ENCODE peak calls at places on chromosome 19, in five cellular contexts. One of them, this sample, is unnamed.

GRCh38 chr19:53808710-53809125 is 15.4 kb downstream of the NLRP12 start:
- DNase-seq in retinal pigment epithelial cell: no peak
- DNase-seq in GM20000: no peak
- DNase-seq in GM12865: no peak
- DNase-seq in activated B cell treated with CpG ODN at 0.5 μM for 24 hours: no peak
- DNase-seq in this sample: no peak

GRCh38 chr19:51727349-51727880 is 3.6 kb upstream of the HAS1 start:
- DNase-seq in retinal pigment epithelial cell: no peak
- DNase-seq in activated B cell treated with CpG ODN at 0.5 μM for 24 hours: no peak
- DNase-seq in GM12865: no peak
- DNase-seq in GM20000: no peak
- DNase-seq in this sample: no peak

GRCh38 chr19:55082023-55082851 is 6.6 kb downstream of the EPS8L1 start:
- DNase-seq in GM20000: peak
- DNase-seq in activated B cell treated with CpG ODN at 0.5 μM for 24 hours: no peak
- DNase-seq in retinal pigment epithelial cell: no peak
- DNase-seq in GM12865: peak
- DNase-seq in this sample: no peak

GRCh38 chr19:56333506-56333905 is 18.9 kb upstream of the ZSCAN5A start:
- DNase-seq in retinal pigment epithelial cell: peak
- DNase-seq in activated B cell treated with CpG ODN at 0.5 μM for 24 hours: no peak
- DNase-seq in GM20000: peak
- DNase-seq in GM12865: peak
- DNase-seq in this sample: peak

GRCh38 chr19:3118232-3119070 is 17.4 kb upstream of the GNA15 start:
- DNase-seq in GM12865: no peak
- DNase-seq in retinal pigment epithelial cell: no peak
- DNase-seq in GM20000: no peak
- DNase-seq in activated B cell treated with CpG ODN at 0.5 μM for 24 hours: no peak
- DNase-seq in this sample: no peak

GRCh38 chr19:19488041-19488874 is 27.1 kb downstream of the TSSK6 start:
- DNase-seq in activated B cell treated with CpG ODN at 0.5 μM for 24 hours: no peak
- DNase-seq in GM12865: no peak
- DNase-seq in retinal pigment epithelial cell: no peak
- DNase-seq in GM20000: no peak
- DNase-seq in this sample: no peak

GRCh38 chr19:11649941-11650340 is 52.7 kb downstream of the ZNF627 start:
- DNase-seq in activated B cell treated with CpG ODN at 0.5 μM for 24 hours: no peak
- DNase-seq in GM12865: no peak
- DNase-seq in GM20000: no peak
- DNase-seq in retinal pigment epithelial cell: no peak
- DNase-seq in this sample: no peak

GRCh38 chr19:10243606-10244005 is 8.4 kb upstream of the MRPL4 start:
- DNase-seq in activated B cell treated with CpG ODN at 0.5 μM for 24 hours: no peak
- DNase-seq in GM20000: no peak
- DNase-seq in retinal pigment epithelial cell: no peak
- DNase-seq in GM12865: no peak
- DNase-seq in this sample: no peak

GRCh38 chr19:12985049-12985776 is 10.1 kb upstream of the NFIX start:
- DNase-seq in activated B cell treated with CpG ODN at 0.5 μM for 24 hours: no peak
- DNase-seq in GM12865: peak
- DNase-seq in retinal pigment epithelial cell: no peak
- DNase-seq in GM20000: no peak
- DNase-seq in this sample: no peak

GRCh38 chr19:16581145-16581970 is 9.1 kb upstream of the SLC35E1 start:
- DNase-seq in GM12865: peak
- DNase-seq in retinal pigment epithelial cell: no peak
- DNase-seq in activated B cell treated with CpG ODN at 0.5 μM for 24 hours: no peak
- DNase-seq in GM20000: no peak
- DNase-seq in this sample: no peak

GRCh38 chr19:4081441-4082129 is 14.9 kb upstream of the ZBTB7A start:
- DNase-seq in retinal pigment epithelial cell: no peak
- DNase-seq in GM20000: no peak
- DNase-seq in GM12865: no peak
- DNase-seq in activated B cell treated with CpG ODN at 0.5 μM for 24 hours: no peak
- DNase-seq in this sample: no peak

GRCh38 chr19:14370169-14370998 is 10.9 kb upstream of the ADGRE5 start:
- DNase-seq in GM12865: peak
- DNase-seq in GM20000: no peak
- DNase-seq in retinal pigment epithelial cell: no peak
- DNase-seq in activated B cell treated with CpG ODN at 0.5 μM for 24 hours: peak
- DNase-seq in this sample: peak

GRCh38 chr19:46579286-46579944 is 21.7 kb upstream of the CALM3 start:
- DNase-seq in GM20000: peak
- DNase-seq in GM12865: peak
- DNase-seq in retinal pigment epithelial cell: no peak
- DNase-seq in activated B cell treated with CpG ODN at 0.5 μM for 24 hours: no peak
- DNase-seq in this sample: peak

GRCh38 chr19:56189785-56190184 is 7.8 kb downstream of the ZSCAN5B start:
- DNase-seq in GM12865: peak
- DNase-seq in retinal pigment epithelial cell: no peak
- DNase-seq in activated B cell treated with CpG ODN at 0.5 μM for 24 hours: no peak
- DNase-seq in GM20000: no peak
- DNase-seq in this sample: no peak

GRCh38 chr19:46972301-46972700 is 47.3 kb upstream of the NPAS1 start:
- DNase-seq in retinal pigment epithelial cell: no peak
- DNase-seq in GM20000: no peak
- DNase-seq in activated B cell treated with CpG ODN at 0.5 μM for 24 hours: no peak
- DNase-seq in GM12865: no peak
- DNase-seq in this sample: no peak

GRCh38 chr19:7762719-7763293 is at the start of gene CLEC4M:
- DNase-seq in GM20000: no peak
- DNase-seq in activated B cell treated with CpG ODN at 0.5 μM for 24 hours: no peak
- DNase-seq in retinal pigment epithelial cell: no peak
- DNase-seq in GM12865: no peak
- DNase-seq in this sample: no peak

GRCh38 chr19:11425719-11426457 is 6.8 kb upstream of the RGL3 start:
- DNase-seq in activated B cell treated with CpG ODN at 0.5 μM for 24 hours: no peak
- DNase-seq in retinal pigment epithelial cell: no peak
- DNase-seq in GM20000: no peak
- DNase-seq in GM12865: no peak
- DNase-seq in this sample: peak

DNA sequence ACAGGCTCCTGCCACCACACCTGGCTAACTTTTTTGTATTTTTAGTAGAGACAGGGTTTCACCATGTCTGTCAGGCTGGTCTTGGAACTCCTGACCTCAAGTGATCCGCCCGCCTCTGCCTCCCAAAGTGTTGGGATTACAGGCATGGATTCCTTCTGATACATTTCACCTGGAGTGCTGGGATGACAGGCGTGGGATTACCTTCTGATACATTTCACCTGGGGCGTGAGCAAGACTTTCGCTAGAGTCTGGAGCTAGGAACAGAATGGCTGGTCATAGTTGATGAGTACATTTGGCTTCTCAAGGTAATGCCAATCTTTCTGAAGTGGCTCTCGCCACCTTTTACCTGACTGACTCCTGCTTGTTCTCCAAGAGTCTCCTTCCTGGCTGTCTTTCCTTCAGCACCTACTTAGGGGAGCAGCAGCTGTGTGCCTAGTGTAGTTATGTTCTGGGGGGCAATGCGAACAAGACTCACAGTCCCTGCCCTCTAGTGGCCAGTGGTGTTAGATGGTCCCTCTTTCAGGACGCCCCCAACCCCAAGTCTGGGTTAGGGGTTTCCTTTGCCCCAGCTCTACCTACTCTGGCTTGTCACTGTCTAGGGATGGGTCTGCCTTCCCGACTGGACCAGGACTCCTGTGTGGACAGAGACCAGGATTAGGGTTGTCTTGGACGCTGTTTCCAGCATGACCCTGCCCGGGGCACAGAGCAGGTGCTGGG is 19.3 kb downstream of the PPP1R37 start:
- DNase-seq in retinal pigment epithelial cell: no peak
- DNase-seq in GM20000: no peak
- DNase-seq in GM12865: no peak
- DNase-seq in activated B cell treated with CpG ODN at 0.5 μM for 24 hours: no peak
- DNase-seq in this sample: no peak
- TF ChIP-seq CTCF in retinal pigment epithelial cell: peak
- TF ChIP-seq CTCF in GM20000: no peak
- TF ChIP-seq CTCF in GM12865: no peak
- TF ChIP-seq CTCF in activated B cell treated with CpG ODN at 0.5 μM for 24 hours: no peak
- TF ChIP-seq CTCF in this sample: no peak

GRCh38 chr19:40570313-40571004 is 6.2 kb upstream of the SHKBP1 start:
- DNase-seq in GM20000: peak
- DNase-seq in GM12865: peak
- DNase-seq in activated B cell treated with CpG ODN at 0.5 μM for 24 hours: peak
- DNase-seq in retinal pigment epithelial cell: peak
- DNase-seq in this sample: peak
- TF ChIP-seq CTCF in GM20000: no peak
- TF ChIP-seq CTCF in GM12865: no peak
- TF ChIP-seq CTCF in activated B cell treated with CpG ODN at 0.5 μM for 24 hours: no peak
- TF ChIP-seq CTCF in retinal pigment epithelial cell: no peak
- TF ChIP-seq CTCF in this sample: peak

GRCh38 chr19:41431426-41432386 is 4.5 kb upstream of the B3GNT8 start:
- DNase-seq in GM12865: peak
- DNase-seq in GM20000: no peak
- DNase-seq in retinal pigment epithelial cell: no peak
- DNase-seq in activated B cell treated with CpG ODN at 0.5 μM for 24 hours: no peak
- DNase-seq in this sample: no peak
- TF ChIP-seq CTCF in GM12865: peak
- TF ChIP-seq CTCF in GM20000: no peak
- TF ChIP-seq CTCF in retinal pigment epithelial cell: peak
- TF ChIP-seq CTCF in activated B cell treated with CpG ODN at 0.5 μM for 24 hours: no peak
- TF ChIP-seq CTCF in this sample: peak

DNA sequence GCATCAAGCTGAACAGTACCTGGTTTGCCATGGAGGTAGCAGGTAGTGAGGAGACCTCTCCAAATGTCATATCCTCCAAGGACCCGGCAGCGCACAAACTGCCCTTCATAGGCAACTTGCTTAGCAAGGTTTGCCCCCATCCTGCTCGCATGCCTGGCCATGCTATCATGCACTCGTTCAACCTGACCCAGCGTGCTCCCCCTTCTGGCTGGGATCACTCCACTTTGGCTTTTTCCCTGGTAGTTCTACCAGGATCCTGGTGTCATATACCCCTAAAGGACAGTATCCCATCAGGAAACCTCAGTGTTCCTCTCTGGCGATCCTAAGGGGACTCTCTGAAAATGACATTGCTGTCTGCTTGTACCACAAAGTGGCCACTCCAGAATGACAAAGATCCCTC is 38.6 kb upstream of the ZNF30 start:
- DNase-seq in retinal pigment epithelial cell: no peak
- DNase-seq in activated B cell treated with CpG ODN at 0.5 μM for 24 hours: no peak
- DNase-seq in GM12865: no peak
- DNase-seq in GM20000: no peak
- DNase-seq in this sample: no peak
- TF ChIP-seq CTCF in retinal pigment epithelial cell: no peak
- TF ChIP-seq CTCF in activated B cell treated with CpG ODN at 0.5 μM for 24 hours: no peak
- TF ChIP-seq CTCF in GM12865: no peak
- TF ChIP-seq CTCF in GM20000: no peak
- TF ChIP-seq CTCF in this sample: no peak